ENCODE peak calls at places on chromosomes 7 and 10, in four cellular contexts. One of them, this sample, is unnamed.

GRCh38 chr7:77188736-77189429 is 10.7 kb downstream of the FGL2 start:
- DNase-seq in nephron progenitor cell: no peak
- DNase-seq in BJ: no peak
- DNase-seq in AG04450: no peak
- DNase-seq in this sample: no peak

GRCh38 chr10:59831658-59832503 is 74.5 kb downstream of the CCDC6 start:
- DNase-seq in BJ: no peak
- DNase-seq in AG04450: no peak
- DNase-seq in nephron progenitor cell: no peak
- DNase-seq in this sample: no peak

GRCh38 chr10:62231371-62231770 is 37.3 kb downstream of the RTKN2 start:
- DNase-seq in BJ: peak; percentile 82
- DNase-seq in AG04450: peak; percentile 67
- DNase-seq in nephron progenitor cell: no peak
- DNase-seq in this sample: no peak

GRCh38 chr10:48590945-48591344 is 13.9 kb downstream of the ARHGAP22 start:
- DNase-seq in AG04450: no peak
- DNase-seq in nephron progenitor cell: no peak
- DNase-seq in BJ: no peak
- DNase-seq in this sample: peak; percentile 32

GRCh38 chr7:155785536-155785935 is 26.7 kb downstream of the SHH start:
- DNase-seq in nephron progenitor cell: no peak
- DNase-seq in AG04450: no peak
- DNase-seq in BJ: no peak
- DNase-seq in this sample: no peak

GRCh38 chr10:80280071-80280800 is 9.2 kb downstream of the MAT1A start:
- DNase-seq in BJ: no peak
- DNase-seq in nephron progenitor cell: no peak
- DNase-seq in AG04450: no peak
- DNase-seq in this sample: no peak

GRCh38 chr7:142331941-142332340 is 74.1 kb upstream of the PRSS58 start:
- DNase-seq in BJ: no peak
- DNase-seq in AG04450: no peak
- DNase-seq in nephron progenitor cell: no peak
- DNase-seq in this sample: no peak

GRCh38 chr7:43639858-43640491 is 57.1 kb downstream of the STK17A start:
- DNase-seq in AG04450: no peak
- DNase-seq in nephron progenitor cell: no peak
- DNase-seq in BJ: no peak
- DNase-seq in this sample: peak; percentile 47

GRCh38 chr10:78510566-78511323 is 477.1 kb downstream of the RPS24 start:
- DNase-seq in nephron progenitor cell: no peak
- DNase-seq in BJ: no peak
- DNase-seq in AG04450: no peak
- DNase-seq in this sample: peak; percentile 80

GRCh38 chr10:115525141-115525540 is 432.0 kb downstream of the ATRNL1 start:
- DNase-seq in nephron progenitor cell: no peak
- DNase-seq in BJ: no peak
- DNase-seq in AG04450: no peak
- DNase-seq in this sample: no peak

GRCh38 chr7:67788689-67789088 is 792.1 kb downstream of the TYW1 start:
- DNase-seq in BJ: no peak
- DNase-seq in AG04450: no peak
- DNase-seq in nephron progenitor cell: peak; percentile 26
- DNase-seq in this sample: peak; percentile 65
- TF ChIP-seq CTCF in BJ: peak; percentile 3
- TF ChIP-seq CTCF in AG04450: no peak
- TF ChIP-seq CTCF in nephron progenitor cell: peak; percentile 49
- TF ChIP-seq CTCF in this sample: peak; percentile 56

DNA sequence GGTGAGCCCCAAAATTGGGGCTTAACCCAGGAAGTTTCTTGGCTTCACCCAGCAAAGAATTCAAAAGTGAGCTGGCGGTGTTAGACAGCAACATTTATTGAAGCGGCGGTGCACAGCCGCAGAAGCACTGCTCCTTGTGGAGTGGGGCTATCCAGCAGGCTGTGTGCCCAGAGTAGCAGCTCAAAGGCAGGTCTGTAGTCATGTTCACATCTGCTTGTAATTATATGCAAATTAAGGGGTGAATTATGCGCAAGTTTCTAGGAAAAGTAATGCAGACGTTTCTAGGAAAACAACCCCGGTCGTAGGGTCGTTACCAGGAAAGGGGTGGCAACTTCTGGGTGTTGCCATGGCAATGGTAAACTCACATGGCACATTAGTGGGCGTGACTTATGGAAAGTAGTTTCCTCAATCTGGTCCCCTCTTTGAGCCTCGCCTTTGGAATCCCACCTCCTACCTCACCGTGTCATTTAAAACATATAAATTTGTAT is 13.7 kb upstream of the KBTBD2 start:
- DNase-seq in nephron progenitor cell: no peak
- DNase-seq in AG04450: no peak
- DNase-seq in BJ: peak; percentile 74
- DNase-seq in this sample: peak; percentile 29
- TF ChIP-seq CTCF in nephron progenitor cell: no peak
- TF ChIP-seq CTCF in AG04450: peak; percentile 10
- TF ChIP-seq CTCF in BJ: peak; percentile 13
- TF ChIP-seq CTCF in this sample: no peak

DNA sequence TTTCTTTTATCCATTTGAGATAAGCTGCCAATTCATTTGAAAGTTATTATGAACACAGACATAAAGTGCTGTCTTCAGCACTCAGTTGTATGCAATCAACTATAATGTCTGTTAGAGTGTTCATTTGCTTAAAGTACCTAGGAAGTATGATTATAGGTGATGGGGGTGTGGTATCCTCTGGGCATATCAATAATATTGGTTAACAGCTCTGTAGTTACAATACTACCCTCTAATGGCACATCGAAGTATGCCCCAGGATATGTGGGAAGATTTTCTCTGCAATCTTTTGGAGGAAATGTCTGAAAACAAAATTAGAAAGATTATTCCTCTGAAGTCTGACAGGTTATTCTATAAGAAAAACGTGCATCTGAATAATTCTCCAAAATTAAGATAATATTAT is 429.7 kb downstream of the ARL4A start:
- DNase-seq in AG04450: no peak
- DNase-seq in BJ: no peak
- DNase-seq in nephron progenitor cell: no peak
- DNase-seq in this sample: no peak
- TF ChIP-seq CTCF in AG04450: peak; percentile 65
- TF ChIP-seq CTCF in BJ: peak; percentile 48
- TF ChIP-seq CTCF in nephron progenitor cell: peak; percentile 35
- TF ChIP-seq CTCF in this sample: peak; percentile 21

DNA sequence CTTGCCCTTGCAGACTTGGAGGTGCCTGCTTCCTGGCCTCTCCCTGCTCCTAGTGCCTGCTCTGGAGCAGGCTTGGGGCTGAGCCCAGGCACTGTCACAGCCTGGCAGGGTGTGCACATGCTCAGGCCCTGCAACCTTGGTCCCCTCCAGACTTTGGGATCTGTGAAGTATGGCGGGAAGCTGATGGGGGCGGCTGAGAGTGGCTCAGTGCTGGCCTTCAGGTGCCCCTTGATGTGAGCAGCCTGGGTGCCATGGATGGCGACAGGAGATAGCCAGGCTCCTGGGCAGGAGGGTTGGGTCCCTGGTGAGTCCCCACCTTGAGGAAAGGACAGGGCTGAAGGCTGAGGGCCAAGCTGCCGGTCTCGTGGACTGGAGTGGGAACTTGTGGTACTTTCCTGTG is 700.4 kb upstream of the KCND2 start:
- DNase-seq in BJ: no peak
- DNase-seq in nephron progenitor cell: no peak
- DNase-seq in AG04450: no peak
- DNase-seq in this sample: no peak
- TF ChIP-seq CTCF in BJ: no peak
- TF ChIP-seq CTCF in nephron progenitor cell: no peak
- TF ChIP-seq CTCF in AG04450: no peak
- TF ChIP-seq CTCF in this sample: no peak

DNA sequence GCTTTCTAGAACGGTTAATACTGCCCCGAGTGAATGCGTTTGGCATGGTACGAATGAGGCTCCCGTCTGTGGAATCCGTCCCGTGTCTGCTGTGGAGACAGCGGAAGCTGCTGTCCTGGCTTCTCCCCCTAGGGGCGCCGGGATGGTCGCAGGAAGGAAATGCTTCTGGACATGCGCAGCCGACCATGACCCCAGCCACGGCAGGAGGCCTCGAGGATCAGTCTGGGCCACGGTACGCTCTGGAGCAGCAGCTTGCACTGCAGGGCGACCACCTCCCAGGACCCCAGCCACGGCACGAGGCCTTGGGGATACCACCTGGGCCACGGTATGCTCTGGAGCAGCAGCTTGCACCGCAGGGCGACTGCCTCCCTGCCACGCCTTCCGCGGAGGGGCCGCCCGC is 107.9 kb downstream of the CYTH3 start:
- DNase-seq in BJ: no peak
- DNase-seq in AG04450: no peak
- DNase-seq in nephron progenitor cell: peak; percentile 52
- DNase-seq in this sample: peak; percentile 77
- TF ChIP-seq CTCF in BJ: peak; percentile 31
- TF ChIP-seq CTCF in AG04450: peak; percentile 34
- TF ChIP-seq CTCF in nephron progenitor cell: peak; percentile 39
- TF ChIP-seq CTCF in this sample: peak; percentile 63

GRCh38 chr7:30245913-30246312 is 38.5 kb upstream of the ZNRF2 start:
- DNase-seq in AG04450: no peak
- DNase-seq in nephron progenitor cell: no peak
- DNase-seq in BJ: no peak
- DNase-seq in this sample: no peak

GRCh38 chr7:30249316-30249715 is 35.1 kb upstream of the ZNRF2 start:
- DNase-seq in nephron progenitor cell: no peak
- DNase-seq in BJ: no peak
- DNase-seq in AG04450: no peak
- DNase-seq in this sample: no peak

GRCh38 chr7:30244340-30244739 is 40.1 kb upstream of the ZNRF2 start:
- DNase-seq in BJ: no peak
- DNase-seq in nephron progenitor cell: no peak
- DNase-seq in AG04450: no peak
- DNase-seq in this sample: no peak

GRCh38 chr7:30247546-30248386 is 36.6 kb upstream of the ZNRF2 start:
- DNase-seq in nephron progenitor cell: no peak
- DNase-seq in BJ: no peak
- DNase-seq in AG04450: no peak
- DNase-seq in this sample: no peak

GRCh38 chr7:30246392-30246791 is 38.0 kb upstream of the ZNRF2 start:
- DNase-seq in AG04450: no peak
- DNase-seq in nephron progenitor cell: no peak
- DNase-seq in BJ: no peak
- DNase-seq in this sample: no peak
- TF ChIP-seq CTCF in AG04450: no peak
- TF ChIP-seq CTCF in nephron progenitor cell: no peak
- TF ChIP-seq CTCF in BJ: no peak
- TF ChIP-seq CTCF in this sample: no peak

DNA sequence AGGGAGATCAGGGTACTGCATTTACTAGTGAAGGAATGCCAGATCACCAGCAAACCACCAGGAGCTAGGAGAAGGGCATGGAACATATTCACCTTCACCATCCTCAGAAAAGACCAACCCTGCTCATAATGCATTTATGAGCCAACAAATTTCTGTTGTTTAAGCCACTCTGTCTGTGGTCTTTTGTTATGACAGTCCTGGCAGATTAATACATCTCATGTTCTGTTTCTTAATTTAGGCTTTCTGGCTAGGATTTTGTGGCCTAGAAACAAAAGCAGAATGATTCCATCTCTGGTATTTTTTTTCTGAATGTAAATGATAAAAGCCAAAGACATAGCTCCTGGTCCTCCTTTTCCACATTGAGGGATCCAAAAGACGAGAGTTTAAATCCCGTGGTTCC is 797.9 kb downstream of the TYW1 start:
- DNase-seq in AG04450: no peak
- DNase-seq in nephron progenitor cell: no peak
- DNase-seq in BJ: no peak
- DNase-seq in this sample: no peak
- TF ChIP-seq CTCF in AG04450: no peak
- TF ChIP-seq CTCF in nephron progenitor cell: no peak
- TF ChIP-seq CTCF in BJ: no peak
- TF ChIP-seq CTCF in this sample: no peak

GRCh38 chr10:52818019-52818418 is 45.4 kb upstream of the MBL2 start:
- DNase-seq in nephron progenitor cell: peak; percentile 10
- DNase-seq in AG04450: no peak
- DNase-seq in BJ: no peak
- DNase-seq in this sample: no peak
- TF ChIP-seq CTCF in nephron progenitor cell: peak; percentile 57
- TF ChIP-seq CTCF in AG04450: peak; percentile 69
- TF ChIP-seq CTCF in BJ: peak; percentile 55
- TF ChIP-seq CTCF in this sample: peak; percentile 36

DNA sequence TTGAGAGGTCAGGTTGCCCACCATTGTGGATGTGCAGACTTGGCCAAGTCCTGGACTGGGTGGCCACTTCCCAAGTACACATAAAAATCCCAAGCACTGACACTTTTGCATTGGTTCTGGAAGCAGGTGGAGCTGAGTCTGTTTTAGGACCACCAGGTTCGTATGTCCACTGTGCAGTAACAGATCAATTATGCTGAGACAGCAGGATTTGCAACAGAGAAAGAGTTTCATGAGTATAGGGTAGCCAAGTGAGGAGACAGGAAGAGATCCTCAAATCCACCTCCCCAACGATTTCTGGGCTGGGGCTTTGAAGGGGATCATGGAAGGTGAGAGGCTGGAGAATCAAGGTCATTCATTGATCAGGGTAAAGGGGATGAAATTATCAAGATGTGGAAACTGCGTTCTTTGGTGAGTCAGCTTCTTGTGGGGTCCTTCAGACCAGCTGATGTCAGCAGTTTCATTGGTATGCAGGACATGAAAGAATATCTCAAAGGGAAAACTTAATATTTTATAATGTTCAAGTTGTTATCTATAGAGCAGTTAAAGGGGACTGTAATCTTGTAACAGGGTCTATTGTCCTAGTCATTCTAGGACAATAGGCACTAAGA is 277.7 kb downstream of the GALNT17 start:
- DNase-seq in nephron progenitor cell: no peak
- DNase-seq in BJ: no peak
- DNase-seq in AG04450: no peak
- DNase-seq in this sample: no peak
- TF ChIP-seq CTCF in nephron progenitor cell: no peak
- TF ChIP-seq CTCF in BJ: no peak
- TF ChIP-seq CTCF in AG04450: no peak
- TF ChIP-seq CTCF in this sample: no peak

This sample was measured in glutamatergic neuron.